ENCODE peak calls at places on chromosomes 6 and 20, in six cellular contexts. U is heart right ventricle; R is left ventricle myocardium inferior; E is CD4-positive, alpha-beta memory T cell; I is tibial nerve; Y is CD8-positive, alpha-beta memory T cell. S is an unnamed sample.

GRCh38 chr6:12060780-12061619 is 48.9 kb downstream of the HIVEP1 start:
- DNase-seq in Y (peak), E (peak), U (peak), I (peak), R (peak), S (no peak)

GRCh38 chr6:116847234-116847633 is 18.4 kb upstream of the GPRC6A start:
- DNase-seq in Y (no peak), I (no peak), R (no peak), E (no peak), U (no peak), S (no peak)

GRCh38 chr20:50318709-50319108 is 128.1 kb downstream of the CEBPB start:
- DNase-seq in I (no peak), Y (no peak), U (no peak), R (no peak), E (no peak), S (no peak)

GRCh38 chr6:122283884-122284283 is 115.6 kb upstream of the HSF2 start:
- DNase-seq in U (no peak), R (no peak), I (no peak), E (no peak), Y (no peak), S (no peak)

GRCh38 chr6:136403166-136403980 is 113.7 kb upstream of the BCLAF1 start:
- DNase-seq in I (no peak), E (no peak), Y (no peak), U (no peak), R (no peak), S (no peak)

GRCh38 chr6:144346719-144347446 is 61.7 kb downstream of the UTRN start:
- DNase-seq in R (no peak), Y (no peak), I (no peak), E (no peak), U (no peak), S (no peak)

GRCh38 chr6:130034815-130035146 is 16.4 kb downstream of the L3MBTL3 start:
- DNase-seq in Y (no peak), E (no peak), U (no peak), I (no peak), R (no peak), S (no peak)

GRCh38 chr6:162733489-162733888 is 5.7 kb downstream of the PACRG start:
- DNase-seq in E (no peak), Y (no peak), I (no peak), R (no peak), U (no peak), S (no peak)

GRCh38 chr6:25251426-25251825 is 27.7 kb upstream of the CARMIL1 start:
- DNase-seq in E (no peak), U (no peak), Y (no peak), R (no peak), I (no peak), S (no peak)

GRCh38 chr6:109172096-109172495 is 76.8 kb downstream of the CEP57L1 start:
- DNase-seq in U (no peak), E (no peak), R (no peak), Y (no peak), I (no peak), S (no peak)

GRCh38 chr20:56343861-56344381 is 14.9 kb upstream of the FAM210B start:
- DNase-seq in U (peak), E (peak), I (no peak), Y (no peak), R (no peak), S (peak)

GRCh38 chr20:24446811-24447210 is 22.6 kb upstream of the SYNDIG1 start:
- DNase-seq in R (no peak), E (no peak), I (no peak), U (no peak), Y (no peak), S (no peak)

GRCh38 chr20:6562111-6562510 is 205.4 kb upstream of the BMP2 start:
- DNase-seq in E (no peak), U (no peak), I (no peak), Y (no peak), R (no peak), S (no peak)

GRCh38 chr6:25993038-25993684 is 30.6 kb downstream of the TRIM38 start:
- DNase-seq in R (no peak), E (no peak), U (no peak), Y (no peak), I (peak), S (no peak)

GRCh38 chr6:106194949-106195919 is 109.1 kb downstream of the PRDM1 start:
- DNase-seq in Y (no peak), I (no peak), E (peak), R (no peak), U (no peak), S (no peak)

GRCh38 chr20:5696011-5696559 is 54.1 kb upstream of the SHLD1 start:
- DNase-seq in Y (no peak), R (no peak), E (no peak), I (no peak), U (no peak), S (no peak)

GRCh38 chr6:97437087-97437486 is 154.1 kb upstream of the MMS22L start:
- DNase-seq in R (no peak), U (no peak), E (no peak), I (no peak), Y (no peak), S (no peak)

GRCh38 chr6:85676086-85676729 is 33.5 kb upstream of the SYNCRIP start:
- DNase-seq in Y (no peak), I (no peak), U (no peak), R (no peak), E (no peak), S (no peak)

GRCh38 chr6:144797881-144798589 is 512.9 kb downstream of the UTRN start:
- DNase-seq in Y (no peak), R (no peak), I (no peak), U (no peak), E (no peak), S (no peak)

GRCh38 chr20:31747640-31748039 is 8.6 kb downstream of the TPX2 start:
- DNase-seq in I (no peak), E (no peak), R (no peak), Y (no peak), U (no peak), S (no peak)

GRCh38 chr6:113412589-113413367 is 444.4 kb upstream of the MARCKS start:
- DNase-seq in U (no peak), I (no peak), R (no peak), Y (no peak), E (no peak), S (no peak)

GRCh38 chr6:20605061-20605460 is 70.8 kb downstream of the CDKAL1 start:
- DNase-seq in E (no peak), U (no peak), R (no peak), Y (no peak), I (no peak), S (no peak)

GRCh38 chr6:74932214-74932923 is 273.5 kb downstream of the COL12A1 start:
- DNase-seq in I (no peak), U (no peak), Y (no peak), R (no peak), E (no peak), S (no peak)

GRCh38 chr20:54201268-54201846 is 6.5 kb upstream of the PFDN4 start:
- DNase-seq in R (no peak), Y (no peak), E (no peak), I (no peak), U (no peak), S (no peak)
- H3K27ac ChIP-seq in R (no peak), Y (no peak), E (no peak), I (no peak), U (no peak), S (no peak)

DNA sequence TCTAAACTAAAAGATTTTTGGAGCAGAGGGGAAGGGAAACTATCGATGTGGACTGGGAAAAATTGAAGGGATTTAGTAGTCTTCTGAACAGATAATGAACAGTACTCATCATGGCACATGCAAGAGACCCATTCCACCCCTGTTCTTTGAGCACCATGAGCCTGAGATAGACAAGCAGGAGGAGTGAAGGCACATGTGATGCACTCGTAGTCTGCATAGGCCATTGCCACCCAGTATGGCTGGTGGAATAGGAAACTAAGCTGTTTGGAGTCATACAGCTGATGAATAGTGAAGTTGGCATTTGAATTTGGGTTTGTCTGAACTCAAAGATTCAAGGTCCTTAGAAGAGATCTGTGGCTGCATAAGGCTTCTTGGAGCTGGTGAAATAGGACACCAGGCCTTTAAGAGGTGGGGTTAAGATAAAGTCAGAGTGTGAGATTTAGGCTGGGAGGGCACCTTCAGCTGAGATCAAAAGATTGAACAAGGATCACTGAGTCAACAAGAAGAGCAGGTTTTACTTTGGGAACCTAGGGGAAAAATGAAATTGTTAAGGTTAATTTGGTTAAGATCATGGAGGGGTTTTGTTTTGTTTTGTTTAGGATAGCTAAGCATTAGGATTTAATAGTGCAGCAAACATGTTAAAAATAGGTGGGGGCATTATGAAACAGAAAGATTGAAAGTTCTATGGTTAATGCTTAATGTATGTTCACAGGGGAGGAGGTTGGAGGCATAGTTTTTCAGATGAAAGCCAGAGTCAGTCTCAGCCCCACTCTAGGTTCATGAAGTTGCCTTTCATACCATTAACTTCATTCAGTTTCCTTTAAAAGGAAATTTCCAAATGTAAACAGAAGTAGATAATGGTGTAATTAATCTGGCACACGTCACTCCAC is 148.8 kb downstream of the ARID1B start:
- DNase-seq in Y (no peak), R (no peak), E (no peak), I (no peak), U (no peak), S (no peak)
- H3K27ac ChIP-seq in Y (no peak), R (no peak), E (no peak), I (no peak), U (no peak), S (no peak)

GRCh38 chr20:51703446-51704287 is 64.5 kb downstream of the ATP9A start:
- DNase-seq in E (no peak), Y (no peak), I (no peak), R (no peak), U (no peak), S (no peak)

GRCh38 chr20:51696304-51697118 is 71.7 kb downstream of the ATP9A start:
- DNase-seq in E (no peak), R (no peak), I (no peak), U (no peak), Y (no peak), S (no peak)

GRCh38 chr20:51698252-51698651 is 69.9 kb downstream of the ATP9A start:
- DNase-seq in E (no peak), R (no peak), Y (no peak), U (no peak), I (no peak), S (no peak)

GRCh38 chr20:51697119-51697826 is 70.9 kb downstream of the ATP9A start:
- DNase-seq in U (no peak), I (no peak), R (no peak), Y (no peak), E (no peak), S (no peak)

GRCh38 chr20:51700809-51701285 is 67.3 kb downstream of the ATP9A start:
- DNase-seq in E (no peak), U (no peak), I (peak), R (no peak), Y (no peak), S (no peak)
- H3K27ac ChIP-seq in E (no peak), U (no peak), I (no peak), R (no peak), Y (no peak), S (no peak)

DNA sequence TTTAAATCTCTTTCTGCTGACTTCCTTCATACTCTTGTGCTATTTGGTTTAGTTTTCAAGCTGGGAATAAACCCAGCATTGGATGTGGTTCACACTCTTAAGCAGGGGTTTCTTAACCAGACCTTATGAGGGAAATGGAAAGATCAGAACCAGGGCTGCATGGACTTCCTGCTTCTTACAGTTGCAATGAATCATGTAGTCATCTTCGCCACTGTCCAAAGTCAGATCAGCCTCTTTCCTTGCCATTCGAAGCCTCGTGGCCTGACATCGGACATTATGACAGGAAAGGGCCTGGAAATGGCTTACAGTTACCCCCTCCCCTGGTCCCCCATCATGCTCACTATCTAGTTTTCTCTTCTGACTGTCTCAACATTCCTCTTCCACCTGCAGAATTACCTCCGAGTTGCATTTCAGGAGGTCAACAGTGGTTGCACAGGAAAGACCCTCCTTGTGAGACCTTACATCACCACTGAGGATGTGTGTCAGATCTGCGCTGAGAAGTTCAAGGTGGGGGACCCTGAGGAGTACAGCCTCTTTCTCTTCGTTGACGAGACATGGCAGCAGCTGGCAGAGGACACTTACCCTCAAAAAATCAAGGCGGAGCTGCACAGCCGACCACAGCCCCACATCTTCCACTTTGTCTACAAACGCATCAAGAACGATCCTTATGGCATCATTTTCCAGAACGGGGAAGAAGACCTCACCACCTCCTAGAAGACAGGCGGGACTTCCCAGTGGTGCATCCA is 16.8 kb upstream of the NAA20 start:
- DNase-seq in R (no peak), I (no peak), U (no peak), E (no peak), Y (no peak), S (no peak)
- H3K27ac ChIP-seq in R (peak), I (no peak), U (no peak), E (no peak), Y (no peak), S (peak)

GRCh38 chr6:57209030-57209429 is 13.1 kb downstream of the RAB23 start:
- DNase-seq in I (no peak), R (no peak), E (no peak), Y (no peak), U (no peak), S (no peak)
- H3K27ac ChIP-seq in I (no peak), R (no peak), E (no peak), Y (no peak), U (no peak), S (no peak)

GRCh38 chr6:43377710-43378229 is 8.3 kb upstream of the ZNF318 start:
- DNase-seq in R (no peak), Y (no peak), E (no peak), U (no peak), I (no peak), S (no peak)
- H3K27ac ChIP-seq in R (no peak), Y (no peak), E (no peak), U (no peak), I (no peak), S (no peak)

GRCh38 chr6:16137451-16137801 is 8.5 kb downstream of the MYLIP start:
- DNase-seq in R (no peak), Y (no peak), U (no peak), I (no peak), E (no peak), S (no peak)

GRCh38 chr6:16140607-16141006 is 11.7 kb downstream of the MYLIP start:
- DNase-seq in Y (no peak), U (no peak), R (no peak), E (no peak), I (no peak), S (no peak)

GRCh38 chr6:16141514-16141913 is 12.6 kb downstream of the MYLIP start:
- DNase-seq in Y (no peak), E (no peak), U (no peak), I (no peak), R (no peak), S (no peak)

GRCh38 chr6:16136536-16137450 is 7.9 kb downstream of the MYLIP start:
- DNase-seq in E (peak), U (no peak), R (no peak), Y (no peak), I (no peak), S (no peak)

GRCh38 chr6:16139541-16139940 is 10.7 kb downstream of the MYLIP start:
- DNase-seq in Y (no peak), E (no peak), I (no peak), U (no peak), R (no peak), S (no peak)
- H3K27ac ChIP-seq in Y (no peak), E (no peak), I (no peak), U (no peak), R (no peak), S (no peak)

GRCh38 chr6:111572216-111572706 is 33.4 kb downstream of the TRAF3IP2 start:
- DNase-seq in E (no peak), I (no peak), U (no peak), R (no peak), Y (no peak), S (no peak)
- H3K27ac ChIP-seq in E (no peak), I (no peak), U (no peak), R (peak), Y (no peak), S (no peak)

GRCh38 chr20:36497856-36498255 is 43.5 kb upstream of the MYL9 start:
- DNase-seq in Y (no peak), R (peak), E (no peak), U (peak), I (no peak), S (no peak)

GRCh38 chr20:36499723-36500501 is 41.4 kb upstream of the MYL9 start:
- DNase-seq in Y (no peak), U (no peak), R (no peak), E (no peak), I (no peak), S (no peak)

GRCh38 chr20:36499211-36499610 is 42.1 kb upstream of the MYL9 start:
- DNase-seq in E (no peak), I (no peak), R (no peak), U (no peak), Y (no peak), S (no peak)

GRCh38 chr20:36496707-36497669 is 44.3 kb upstream of the MYL9 start:
- DNase-seq in E (no peak), R (no peak), I (no peak), Y (no peak), U (no peak), S (no peak)

DNA sequence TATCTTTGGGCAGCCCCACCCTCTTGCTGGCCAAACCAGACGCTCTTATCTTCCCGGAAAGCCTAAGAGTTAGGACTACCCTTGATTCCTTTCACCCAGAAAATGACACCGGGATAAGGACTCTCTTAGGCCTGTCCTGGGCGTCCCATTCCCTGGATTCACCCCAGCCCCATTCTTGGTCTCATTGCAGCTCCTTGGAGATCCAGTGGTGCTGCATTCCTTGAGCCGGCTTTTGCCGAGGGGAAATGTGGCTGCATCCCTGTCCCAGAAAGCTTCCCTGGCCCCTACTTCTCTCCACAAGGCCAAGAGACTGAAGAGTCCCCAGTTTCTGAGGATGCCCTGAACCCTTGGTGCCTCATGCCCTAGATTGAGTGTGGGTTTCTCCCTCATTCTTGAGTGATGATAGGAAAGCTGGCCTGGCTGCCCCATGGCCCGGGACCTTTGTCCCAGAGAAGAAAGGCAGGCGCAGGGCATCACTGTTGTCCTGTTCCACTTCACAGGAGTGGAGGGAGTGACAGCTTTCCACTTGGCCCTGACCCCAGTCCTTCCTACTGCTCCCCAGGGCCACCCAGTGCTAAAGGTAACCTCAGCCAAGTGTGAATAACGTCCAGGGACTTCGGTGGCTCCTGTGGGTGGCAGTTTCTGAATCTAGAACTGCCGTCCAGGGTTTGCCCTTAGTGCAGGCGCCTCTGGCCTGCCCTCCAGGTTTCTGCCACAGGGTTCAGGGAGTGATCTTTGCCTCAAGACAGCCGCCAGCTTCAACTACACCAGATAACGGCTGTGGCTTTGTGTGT is 42.7 kb upstream of the MYL9 start:
- DNase-seq in Y (no peak), I (no peak), E (no peak), U (peak), R (peak), S (no peak)
- H3K27ac ChIP-seq in Y (no peak), I (no peak), E (no peak), U (peak), R (peak), S (no peak)

GRCh38 chr6:30213999-30214982 is 1.1 kb upstream of the TRIM26 start:
- DNase-seq in U (peak), E (peak), R (peak), Y (peak), I (peak), S (peak)

GRCh38 chr6:30211899-30212298 is 1.3 kb downstream of the TRIM26 start:
- DNase-seq in E (no peak), I (no peak), Y (no peak), U (no peak), R (no peak), S (no peak)

GRCh38 chr6:30212865-30213653 is at the start of gene TRIM26:
- DNase-seq in U (peak), I (peak), R (peak), E (peak), Y (peak), S (peak)

GRCh38 chr6:30211306-30211705 is 1.9 kb downstream of the TRIM26 start:
- DNase-seq in E (no peak), I (no peak), R (no peak), U (no peak), Y (no peak), S (no peak)

GRCh38 chr6:30213654-30213998 is 420 bp upstream of the TRIM26 start:
- DNase-seq in E (no peak), U (no peak), I (peak), Y (no peak), R (no peak), S (no peak)
- H3K27ac ChIP-seq in E (peak), U (peak), I (peak), Y (peak), R (peak), S (peak)